ENCODE peak calls at places on chromosomes 5 and 9, in nine cellular contexts. T is cardiac muscle cell, K is prostate gland, Y is coronary artery, C is lung, L is upper lobe of left lung, S is astrocyte of the cerebellum, A is fibroblast of mammary gland, R is adrenal gland. W is an unnamed sample.

GRCh38 chr9:121999556-121999955 is 93.6 kb downstream of the TTLL11 start:
- DNase-seq in Y (no peak), R (no peak), A (no peak), L (no peak), K (no peak), S (no peak), T (no peak), C (no peak), W (no peak)

GRCh38 chr5:157308826-157309465 is 43.0 kb downstream of the CYFIP2 start:
- DNase-seq in Y (no peak), T (no peak), R (no peak), L (no peak), C (no peak), A (peak; percentile 73), K (no peak), S (no peak), W (peak; percentile 63)

GRCh38 chr5:92574023-92574422 is 1007.0 kb downstream of the NR2F1-AS1 start:
- DNase-seq in C (no peak), S (no peak), T (no peak), R (no peak), L (no peak), A (no peak), Y (no peak), K (no peak), W (no peak)

GRCh38 chr5:90949469-90950358 is 391.1 kb downstream of the ADGRV1 start:
- DNase-seq in S (no peak), L (no peak), A (no peak), C (no peak), T (no peak), R (no peak), K (no peak), Y (no peak), W (no peak)

GRCh38 chr5:58582411-58583393 is at the start of gene RAB3C:
- DNase-seq in A (peak; percentile 87), Y (peak; percentile 81), K (peak; percentile 82), R (peak; percentile 94), T (peak; percentile 95), L (peak; percentile 92), S (peak; percentile 85), C (peak; percentile 92), W (peak; percentile 86)

GRCh38 chr9:68473790-68474189 is 66.9 kb downstream of the TMEM252 start:
- DNase-seq in S (no peak), T (no peak), C (no peak), Y (no peak), R (no peak), L (no peak), A (no peak), K (no peak), W (no peak)

GRCh38 chr5:90133941-90134340 is 275.6 kb downstream of the CETN3 start:
- DNase-seq in T (no peak), K (no peak), C (no peak), L (no peak), Y (no peak), A (no peak), R (no peak), S (no peak), W (no peak)

GRCh38 chr5:173689713-173690360 is 73.4 kb upstream of the BOD1 start:
- DNase-seq in L (no peak), R (no peak), Y (no peak), T (no peak), S (no peak), K (no peak), A (no peak), C (no peak), W (no peak)

GRCh38 chr9:37963936-37964739 is 60.2 kb upstream of the SLC25A51 start:
- DNase-seq in Y (no peak), A (peak; percentile 99), T (no peak), S (peak; percentile 92), L (peak; percentile 75), C (peak; percentile 78), K (peak; percentile 94), R (peak; percentile 63), W (peak; percentile 99)

GRCh38 chr9:78542491-78543175 is 245.7 kb downstream of the PSAT1 start:
- DNase-seq in L (peak; percentile 29), A (no peak), C (no peak), Y (no peak), K (no peak), R (no peak), T (peak; percentile 42), S (no peak), W (no peak)

GRCh38 chr5:97182571-97183099 is 412 bp downstream of the RIOK2 start:
- DNase-seq in T (peak; percentile 28), K (no peak), C (no peak), Y (no peak), S (no peak), R (no peak), L (no peak), A (peak; percentile 45), W (peak; percentile 33)

GRCh38 chr9:130946778-130947617 is 8.0 kb upstream of the FIBCD1 start:
- DNase-seq in Y (no peak), A (peak; percentile 26), S (no peak), R (no peak), L (no peak), K (no peak), C (no peak), T (no peak), W (peak; percentile 44)

GRCh38 chr5:144203750-144204596 is 33.3 kb downstream of the KCTD16 start:
- DNase-seq in K (peak; percentile 30), R (peak; percentile 53), C (no peak), L (no peak), A (peak; percentile 80), T (peak; percentile 68), S (peak; percentile 67), Y (no peak), W (peak; percentile 91)

GRCh38 chr5:144209421-144209820 is 38.7 kb downstream of the KCTD16 start:
- DNase-seq in Y (no peak), T (no peak), L (no peak), A (no peak), K (no peak), R (no peak), S (no peak), C (no peak), W (no peak)

GRCh38 chr5:144205141-144205551 is 34.5 kb downstream of the KCTD16 start:
- DNase-seq in L (peak; percentile 85), Y (no peak), C (no peak), R (no peak), T (peak; percentile 40), K (no peak), S (peak; percentile 13), A (peak; percentile 37), W (peak; percentile 63)

GRCh38 chr5:144206136-144206535 is 35.5 kb downstream of the KCTD16 start:
- DNase-seq in C (no peak), Y (no peak), T (no peak), R (no peak), L (no peak), A (peak; percentile 13), S (no peak), K (no peak), W (peak; percentile 64)

GRCh38 chr5:144207875-144208444 is 37.3 kb downstream of the KCTD16 start:
- DNase-seq in C (no peak), S (no peak), A (no peak), R (no peak), K (no peak), T (no peak), L (no peak), Y (no peak), W (peak; percentile 54)
- H3K4me3 ChIP-seq in C (no peak overlapping the region), S (no peak overlapping the region), A (no peak overlapping the region), R (no peak overlapping the region), K (no peak overlapping the region), T (no peak overlapping the region), L (no peak overlapping the region), Y (no peak overlapping the region), W (peak overlapping the region; percentile 80)

GRCh38 chr5:31303688-31304087 is 110.2 kb downstream of the CDH6 start:
- DNase-seq in R (no peak), A (no peak), C (no peak), S (no peak), K (no peak), T (no peak), Y (no peak), L (no peak), W (no peak)
- TF ChIP-seq CTCF in R (no peak), A (no peak), C (no peak), S (no peak), K (no peak), T (no peak), Y (no peak), L (no peak), W (no peak)

DNA sequence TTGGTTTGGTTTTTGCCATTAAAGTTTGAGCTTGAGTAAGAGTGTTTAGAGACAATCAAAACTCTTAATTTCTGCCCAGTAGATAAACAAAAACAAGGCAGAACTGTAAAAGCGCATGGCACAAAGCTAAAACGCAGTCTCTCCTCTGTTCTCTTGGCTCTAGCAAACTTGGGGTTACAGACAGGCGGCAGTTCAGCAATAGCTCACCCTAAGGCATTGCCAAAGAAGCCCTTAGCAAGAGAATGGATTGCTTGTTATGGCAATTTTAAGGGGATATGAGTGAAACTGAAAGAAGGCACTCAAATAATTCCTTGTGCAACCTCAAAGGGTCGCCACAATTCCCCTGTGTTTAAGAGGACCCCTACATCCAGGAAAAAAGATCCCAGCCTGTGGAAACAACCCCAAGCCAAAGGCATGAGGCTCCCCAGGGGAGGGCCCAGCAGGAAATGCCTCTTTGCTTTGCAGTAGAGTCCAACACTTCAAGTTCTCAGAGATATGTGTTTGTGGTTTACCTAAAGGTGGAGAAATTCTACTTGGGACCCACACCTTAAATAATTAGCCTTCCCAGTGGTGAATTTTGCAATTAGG is 317.0 kb upstream of the MPDZ start:
- DNase-seq in C (no peak), S (no peak), T (no peak), A (no peak), R (no peak), Y (no peak), L (no peak), K (no peak), W (no peak)
- H3K4me3 ChIP-seq in C (no peak overlapping the region), S (no peak overlapping the region), T (no peak overlapping the region), A (no peak overlapping the region), R (no peak overlapping the region), Y (no peak overlapping the region), L (no peak overlapping the region), K (no peak overlapping the region), W (no peak overlapping the region)

DNA sequence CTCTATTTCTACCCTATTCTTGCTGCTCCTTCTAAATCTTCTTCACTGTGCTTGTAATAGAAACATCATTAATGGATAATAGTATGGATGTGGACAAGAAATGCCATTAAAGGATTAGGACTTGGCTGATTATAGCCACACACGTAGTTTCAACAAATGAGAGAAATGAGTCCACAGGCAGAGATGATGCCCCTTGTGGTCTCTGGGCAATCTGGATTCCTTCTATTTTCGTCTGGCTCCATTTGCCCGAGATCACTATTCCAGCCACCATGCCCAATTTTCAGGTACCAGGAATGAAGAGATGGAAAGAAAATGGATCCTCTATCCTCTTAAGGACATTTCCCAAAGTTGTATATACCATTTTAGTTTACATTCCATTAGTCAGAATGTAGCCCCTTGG is 13.2 kb downstream of the VLDLR start:
- DNase-seq in S (no peak), Y (no peak), R (no peak), K (no peak), A (no peak), L (no peak), C (no peak), T (no peak), W (no peak)
- TF ChIP-seq CTCF in S (no peak), Y (no peak), R (no peak), K (no peak), A (no peak), L (no peak), C (no peak), T (no peak), W (no peak)

W was measured in fibroblast of the aortic adventitia.